ENCODE peak calls at places on chromosomes 11 and 22, in eight cellular contexts. One of them, this sample, is unnamed.

GRCh38 chr11:72079776-72080325 is 491 bp downstream of the NUMA1 start:
- DNase-seq in psoas muscle: no peak
- DNase-seq in IMR-90: no peak
- DNase-seq in CD4-positive, alpha-beta T cell: no peak
- DNase-seq in left ventricle myocardium inferior: no peak
- DNase-seq in AG04450: no peak
- DNase-seq in HCT116: no peak
- DNase-seq in dorsolateral prefrontal cortex: no peak
- DNase-seq in this sample: no peak

GRCh38 chr11:117870176-117870952 is 6.1 kb downstream of the FXYD6 start:
- DNase-seq in psoas muscle: no peak
- DNase-seq in CD4-positive, alpha-beta T cell: no peak
- DNase-seq in dorsolateral prefrontal cortex: peak; percentile 76
- DNase-seq in IMR-90: no peak
- DNase-seq in HCT116: no peak
- DNase-seq in AG04450: no peak
- DNase-seq in left ventricle myocardium inferior: no peak
- DNase-seq in this sample: no peak

GRCh38 chr11:60658409-60658808 is 41.0 kb upstream of the MS4A8 start:
- DNase-seq in AG04450: no peak
- DNase-seq in left ventricle myocardium inferior: no peak
- DNase-seq in HCT116: no peak
- DNase-seq in CD4-positive, alpha-beta T cell: no peak
- DNase-seq in dorsolateral prefrontal cortex: no peak
- DNase-seq in psoas muscle: no peak
- DNase-seq in IMR-90: no peak
- DNase-seq in this sample: no peak

GRCh38 chr22:47190957-47191323 is 428.5 kb downstream of the TBC1D22A start:
- DNase-seq in dorsolateral prefrontal cortex: peak; percentile 27
- DNase-seq in left ventricle myocardium inferior: no peak
- DNase-seq in IMR-90: no peak
- DNase-seq in HCT116: peak; percentile 8
- DNase-seq in CD4-positive, alpha-beta T cell: no peak
- DNase-seq in psoas muscle: no peak
- DNase-seq in AG04450: no peak
- DNase-seq in this sample: no peak

GRCh38 chr11:129637473-129637872 is 178.2 kb upstream of the TMEM45B start:
- DNase-seq in psoas muscle: no peak
- DNase-seq in CD4-positive, alpha-beta T cell: no peak
- DNase-seq in IMR-90: peak; percentile 47
- DNase-seq in AG04450: no peak
- DNase-seq in HCT116: no peak
- DNase-seq in left ventricle myocardium inferior: no peak
- DNase-seq in dorsolateral prefrontal cortex: no peak
- DNase-seq in this sample: no peak

GRCh38 chr22:37378642-37379058 is 48.6 kb downstream of the ELFN2 start:
- DNase-seq in HCT116: no peak
- DNase-seq in dorsolateral prefrontal cortex: no peak
- DNase-seq in psoas muscle: no peak
- DNase-seq in IMR-90: no peak
- DNase-seq in left ventricle myocardium inferior: no peak
- DNase-seq in AG04450: no peak
- DNase-seq in CD4-positive, alpha-beta T cell: no peak
- DNase-seq in this sample: no peak

GRCh38 chr11:44256673-44257291 is 53.2 kb downstream of the ALX4 start:
- DNase-seq in CD4-positive, alpha-beta T cell: no peak
- DNase-seq in IMR-90: no peak
- DNase-seq in dorsolateral prefrontal cortex: no peak
- DNase-seq in HCT116: no peak
- DNase-seq in AG04450: no peak
- DNase-seq in psoas muscle: no peak
- DNase-seq in left ventricle myocardium inferior: peak; percentile 54
- DNase-seq in this sample: no peak

GRCh38 chr11:134349109-134349801 is 17.5 kb downstream of the GLB1L2 start:
- DNase-seq in IMR-90: no peak
- DNase-seq in dorsolateral prefrontal cortex: no peak
- DNase-seq in psoas muscle: no peak
- DNase-seq in left ventricle myocardium inferior: no peak
- DNase-seq in HCT116: no peak
- DNase-seq in AG04450: no peak
- DNase-seq in CD4-positive, alpha-beta T cell: no peak
- DNase-seq in this sample: no peak

GRCh38 chr11:73087730-73088129 is 54.4 kb downstream of the FCHSD2 start:
- DNase-seq in left ventricle myocardium inferior: no peak
- DNase-seq in HCT116: no peak
- DNase-seq in IMR-90: peak; percentile 53
- DNase-seq in dorsolateral prefrontal cortex: no peak
- DNase-seq in CD4-positive, alpha-beta T cell: no peak
- DNase-seq in AG04450: no peak
- DNase-seq in psoas muscle: no peak
- DNase-seq in this sample: no peak

GRCh38 chr11:69374110-69374981 is 80.4 kb downstream of the MYEOV start:
- DNase-seq in psoas muscle: no peak
- DNase-seq in CD4-positive, alpha-beta T cell: no peak
- DNase-seq in AG04450: no peak
- DNase-seq in dorsolateral prefrontal cortex: no peak
- DNase-seq in HCT116: no peak
- DNase-seq in IMR-90: no peak
- DNase-seq in left ventricle myocardium inferior: peak; percentile 12
- DNase-seq in this sample: peak; percentile 39

DNA sequence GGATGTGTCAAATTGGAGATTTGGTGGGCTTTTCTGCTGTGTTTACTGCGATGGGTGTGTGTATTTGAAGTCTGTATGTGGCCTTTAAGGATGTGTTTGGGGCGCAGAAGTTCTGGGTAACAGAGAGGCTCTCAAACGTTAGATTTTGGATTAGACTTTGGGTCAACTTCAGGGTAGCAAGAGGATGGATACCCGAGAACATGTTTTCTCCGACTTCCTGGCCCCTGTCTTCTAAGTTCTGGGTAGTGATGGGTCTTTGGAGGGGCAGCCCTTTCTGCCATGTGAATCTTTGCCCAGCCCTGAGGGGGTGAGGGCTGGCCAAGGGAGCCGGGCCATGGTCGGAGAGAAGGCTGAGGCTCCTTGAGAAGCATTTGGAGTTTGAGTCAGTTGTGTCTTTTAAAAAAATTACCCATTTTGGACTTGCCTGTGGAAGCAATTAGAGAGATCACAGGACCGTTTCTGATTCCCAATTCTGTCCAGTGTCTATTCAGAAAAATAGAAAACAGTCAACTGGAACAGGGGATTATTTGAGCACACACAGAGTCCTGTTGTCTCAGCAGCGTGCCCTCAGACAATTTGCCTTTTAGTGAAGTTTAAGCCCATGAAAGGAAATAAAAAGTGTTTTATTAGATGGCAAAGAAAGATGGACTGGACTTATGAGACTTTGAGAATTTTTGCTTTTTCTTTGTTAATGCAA is 114.4 kb downstream of the PTPRJ start:
- DNase-seq in HCT116: no peak
- DNase-seq in psoas muscle: no peak
- DNase-seq in IMR-90: no peak
- DNase-seq in AG04450: no peak
- DNase-seq in dorsolateral prefrontal cortex: no peak
- DNase-seq in left ventricle myocardium inferior: no peak
- DNase-seq in CD4-positive, alpha-beta T cell: no peak
- DNase-seq in this sample: no peak
- H3K27ac ChIP-seq in HCT116: no peak overlapping the region
- H3K27ac ChIP-seq in psoas muscle: no peak overlapping the region
- H3K27ac ChIP-seq in IMR-90: no peak overlapping the region
- H3K27ac ChIP-seq in AG04450: no peak overlapping the region
- H3K27ac ChIP-seq in dorsolateral prefrontal cortex: peak overlapping the region; percentile 77
- H3K27ac ChIP-seq in left ventricle myocardium inferior: no peak overlapping the region
- H3K27ac ChIP-seq in CD4-positive, alpha-beta T cell: no peak overlapping the region
- H3K27ac ChIP-seq in this sample: no peak overlapping the region

GRCh38 chr11:47348859-47349258 is 3.6 kb downstream of the MYBPC3 start:
- DNase-seq in psoas muscle: no peak
- DNase-seq in left ventricle myocardium inferior: no peak
- DNase-seq in dorsolateral prefrontal cortex: no peak
- DNase-seq in CD4-positive, alpha-beta T cell: no peak
- DNase-seq in IMR-90: peak; percentile 22
- DNase-seq in HCT116: peak; percentile 32
- DNase-seq in AG04450: no peak
- DNase-seq in this sample: no peak
- TF ChIP-seq CTCF in psoas muscle: no peak
- TF ChIP-seq CTCF in left ventricle myocardium inferior: no peak
- TF ChIP-seq CTCF in dorsolateral prefrontal cortex: no peak
- TF ChIP-seq CTCF in CD4-positive, alpha-beta T cell: no peak
- TF ChIP-seq CTCF in IMR-90: peak; percentile 14
- TF ChIP-seq CTCF in HCT116: peak; percentile 45
- TF ChIP-seq CTCF in AG04450: peak; percentile 32
- TF ChIP-seq CTCF in this sample: no peak

GRCh38 chr22:22106855-22107254 is 124.3 kb upstream of the TOP3B start:
- DNase-seq in IMR-90: no peak
- DNase-seq in AG04450: no peak
- DNase-seq in psoas muscle: no peak
- DNase-seq in HCT116: no peak
- DNase-seq in left ventricle myocardium inferior: no peak
- DNase-seq in dorsolateral prefrontal cortex: no peak
- DNase-seq in CD4-positive, alpha-beta T cell: no peak
- DNase-seq in this sample: no peak
- H3K27me3 ChIP-seq in IMR-90: no peaks in the 10 kb centered on the region
- H3K27me3 ChIP-seq in AG04450: peaks cover 3% of the 10 kb centered on the region
- H3K27me3 ChIP-seq in psoas muscle: peaks cover 2% of the 10 kb centered on the region
- H3K27me3 ChIP-seq in HCT116: no peaks in the 10 kb centered on the region
- H3K27me3 ChIP-seq in left ventricle myocardium inferior: peaks cover 43% of the 10 kb centered on the region
- H3K27me3 ChIP-seq in dorsolateral prefrontal cortex: no peaks in the 10 kb centered on the region
- H3K27me3 ChIP-seq in CD4-positive, alpha-beta T cell: no peaks in the 10 kb centered on the region
- H3K27me3 ChIP-seq in this sample: no peaks in the 10 kb centered on the region

GRCh38 chr11:7643323-7643722 is 30.0 kb downstream of the CYB5R2 start:
- DNase-seq in psoas muscle: no peak
- DNase-seq in IMR-90: no peak
- DNase-seq in HCT116: no peak
- DNase-seq in CD4-positive, alpha-beta T cell: no peak
- DNase-seq in AG04450: no peak
- DNase-seq in left ventricle myocardium inferior: no peak
- DNase-seq in dorsolateral prefrontal cortex: no peak
- DNase-seq in this sample: no peak
- H3K27ac ChIP-seq in psoas muscle: no peak overlapping the region
- H3K27ac ChIP-seq in IMR-90: no peak overlapping the region
- H3K27ac ChIP-seq in HCT116: no peak overlapping the region
- H3K27ac ChIP-seq in CD4-positive, alpha-beta T cell: no peak overlapping the region
- H3K27ac ChIP-seq in AG04450: no peak overlapping the region
- H3K27ac ChIP-seq in left ventricle myocardium inferior: no peak overlapping the region
- H3K27ac ChIP-seq in dorsolateral prefrontal cortex: peak overlapping the region; percentile 23
- H3K27ac ChIP-seq in this sample: no peak overlapping the region

GRCh38 chr11:78834886-78835285 is 260.2 kb upstream of the NARS2 start:
- DNase-seq in CD4-positive, alpha-beta T cell: no peak
- DNase-seq in AG04450: no peak
- DNase-seq in HCT116: no peak
- DNase-seq in left ventricle myocardium inferior: no peak
- DNase-seq in dorsolateral prefrontal cortex: no peak
- DNase-seq in IMR-90: no peak
- DNase-seq in psoas muscle: no peak
- DNase-seq in this sample: no peak

GRCh38 chr11:78833237-78833636 is 258.6 kb upstream of the NARS2 start:
- DNase-seq in IMR-90: no peak
- DNase-seq in psoas muscle: no peak
- DNase-seq in AG04450: no peak
- DNase-seq in left ventricle myocardium inferior: no peak
- DNase-seq in HCT116: no peak
- DNase-seq in dorsolateral prefrontal cortex: no peak
- DNase-seq in CD4-positive, alpha-beta T cell: no peak
- DNase-seq in this sample: no peak

GRCh38 chr11:78831571-78831970 is 256.9 kb upstream of the NARS2 start:
- DNase-seq in psoas muscle: no peak
- DNase-seq in AG04450: no peak
- DNase-seq in CD4-positive, alpha-beta T cell: no peak
- DNase-seq in left ventricle myocardium inferior: no peak
- DNase-seq in dorsolateral prefrontal cortex: no peak
- DNase-seq in IMR-90: no peak
- DNase-seq in HCT116: no peak
- DNase-seq in this sample: no peak

GRCh38 chr11:78830277-78830676 is 255.6 kb upstream of the NARS2 start:
- DNase-seq in AG04450: no peak
- DNase-seq in HCT116: no peak
- DNase-seq in IMR-90: no peak
- DNase-seq in psoas muscle: no peak
- DNase-seq in CD4-positive, alpha-beta T cell: no peak
- DNase-seq in dorsolateral prefrontal cortex: no peak
- DNase-seq in left ventricle myocardium inferior: no peak
- DNase-seq in this sample: no peak

DNA sequence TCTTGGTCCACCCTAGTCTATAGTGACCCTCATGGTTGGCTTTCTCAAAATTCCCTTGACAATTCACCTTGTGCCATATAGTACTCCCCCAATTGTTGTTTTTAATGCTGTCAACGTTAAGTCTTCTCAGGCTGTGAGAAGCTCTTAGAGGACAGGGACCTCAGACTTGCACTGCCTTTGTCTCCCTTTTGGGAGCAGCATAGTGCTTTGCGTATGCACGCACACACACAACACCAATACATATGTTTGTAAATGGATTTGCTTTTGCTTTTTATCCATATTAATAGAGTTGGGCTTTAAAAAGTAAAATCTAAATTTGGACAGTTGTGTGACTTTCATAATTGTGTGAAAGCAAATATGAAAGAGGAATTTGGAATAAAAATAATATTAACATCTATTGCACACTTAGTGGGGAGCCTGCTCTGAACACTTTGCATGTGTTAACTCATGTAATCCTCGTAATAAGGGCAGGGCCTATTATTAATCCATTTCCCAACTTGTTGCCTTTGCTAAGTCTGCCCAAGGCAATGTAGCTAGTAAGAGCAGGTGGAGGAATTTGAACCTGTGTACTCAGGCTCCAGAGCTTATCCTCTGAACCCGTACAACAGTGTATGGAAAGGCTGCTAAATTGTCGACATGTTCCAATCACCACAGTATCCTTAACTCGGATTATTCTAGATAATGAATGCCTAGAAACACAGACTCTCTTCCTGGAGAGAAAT is 257.7 kb upstream of the NARS2 start:
- DNase-seq in HCT116: no peak
- DNase-seq in CD4-positive, alpha-beta T cell: no peak
- DNase-seq in IMR-90: no peak
- DNase-seq in AG04450: no peak
- DNase-seq in dorsolateral prefrontal cortex: no peak
- DNase-seq in left ventricle myocardium inferior: no peak
- DNase-seq in psoas muscle: no peak
- DNase-seq in this sample: no peak
- TF ChIP-seq CTCF in HCT116: peak; percentile 35
- TF ChIP-seq CTCF in CD4-positive, alpha-beta T cell: no peak
- TF ChIP-seq CTCF in IMR-90: no peak
- TF ChIP-seq CTCF in AG04450: no peak
- TF ChIP-seq CTCF in dorsolateral prefrontal cortex: no peak
- TF ChIP-seq CTCF in left ventricle myocardium inferior: no peak
- TF ChIP-seq CTCF in psoas muscle: no peak
- TF ChIP-seq CTCF in this sample: no peak